ENCODE peak calls at places on chromosomes 7 and 10, in four cellular contexts. V, W, U and Y are unnamed samples.

GRCh38 chr10:35635576-35635975 is 6.5 kb downstream of the FZD8 start:
- DNase-seq in U (peak; percentile 20), V (peak; percentile 74), W (peak; percentile 26), Y (peak; percentile 56)

GRCh38 chr7:3415730-3416366 is 114.8 kb downstream of the SDK1 start:
- DNase-seq in W (no peak), U (no peak), V (no peak), Y (no peak)

GRCh38 chr7:22597845-22598244 is 97.9 kb upstream of the STEAP1B start:
- DNase-seq in V (no peak), U (no peak), W (no peak), Y (no peak)

GRCh38 chr7:130904031-130904757 is 170.2 kb upstream of the KLF14 start:
- DNase-seq in U (no peak), V (peak; percentile 42), W (no peak), Y (no peak)

GRCh38 chr10:10460452-10460851 is 557.2 kb upstream of the CELF2 start:
- DNase-seq in V (no peak), U (no peak), W (no peak), Y (peak; percentile 23)

GRCh38 chr10:103736763-103737162 is 118.6 kb downstream of the SH3PXD2A start:
- DNase-seq in V (peak; percentile 58), W (no peak), U (no peak), Y (no peak)

GRCh38 chr10:132526676-132527075 is 10.9 kb upstream of the INPP5A start:
- DNase-seq in V (no peak), W (no peak), U (no peak), Y (no peak)

GRCh38 chr10:122445904-122446303 is 8.5 kb upstream of the ARMS2 start:
- DNase-seq in U (no peak), W (no peak), V (no peak), Y (no peak)

GRCh38 chr10:69425513-69426298 is 9.0 kb upstream of the TACR2 start:
- DNase-seq in U (no peak), V (no peak), W (no peak), Y (peak; percentile 55)

DNA sequence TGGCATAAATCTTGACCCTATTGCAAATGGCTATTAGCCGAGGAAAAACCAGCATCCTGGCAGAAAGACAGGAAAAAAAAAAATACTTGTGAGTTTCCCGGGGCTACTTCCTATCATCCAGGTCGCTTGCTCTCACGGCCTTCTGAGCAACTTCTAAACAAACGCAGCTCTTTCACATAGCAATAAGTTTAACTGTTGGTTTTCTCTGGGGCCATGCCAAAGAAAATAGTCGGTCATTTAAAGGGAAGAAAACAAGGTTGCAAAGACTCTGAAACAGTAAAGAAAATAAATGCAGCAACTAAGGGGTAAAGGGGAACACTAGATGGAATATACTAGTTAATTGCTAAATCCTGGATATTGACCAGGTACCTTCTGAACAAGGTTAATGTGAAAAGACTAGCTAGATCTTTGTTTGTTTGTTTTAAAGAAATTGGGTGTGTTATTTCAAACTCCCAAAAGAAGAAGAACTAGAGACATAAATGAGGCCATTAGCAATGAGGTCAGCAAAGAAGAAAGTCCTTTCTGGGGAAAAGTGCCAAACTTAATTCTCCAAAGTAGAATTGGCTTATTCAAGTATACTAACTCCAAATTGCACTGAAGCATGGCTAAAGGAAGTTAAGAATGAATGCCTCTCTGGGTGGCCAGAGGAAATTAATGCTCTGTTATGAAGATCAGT is 54.2 kb downstream of the SLC39A12 start:
- DNase-seq in W (no peak), U (no peak), V (no peak), Y (no peak)
- TF ChIP-seq SPI1 in W (no peak), U (no peak), V (no peak), Y (no peak)

DNA sequence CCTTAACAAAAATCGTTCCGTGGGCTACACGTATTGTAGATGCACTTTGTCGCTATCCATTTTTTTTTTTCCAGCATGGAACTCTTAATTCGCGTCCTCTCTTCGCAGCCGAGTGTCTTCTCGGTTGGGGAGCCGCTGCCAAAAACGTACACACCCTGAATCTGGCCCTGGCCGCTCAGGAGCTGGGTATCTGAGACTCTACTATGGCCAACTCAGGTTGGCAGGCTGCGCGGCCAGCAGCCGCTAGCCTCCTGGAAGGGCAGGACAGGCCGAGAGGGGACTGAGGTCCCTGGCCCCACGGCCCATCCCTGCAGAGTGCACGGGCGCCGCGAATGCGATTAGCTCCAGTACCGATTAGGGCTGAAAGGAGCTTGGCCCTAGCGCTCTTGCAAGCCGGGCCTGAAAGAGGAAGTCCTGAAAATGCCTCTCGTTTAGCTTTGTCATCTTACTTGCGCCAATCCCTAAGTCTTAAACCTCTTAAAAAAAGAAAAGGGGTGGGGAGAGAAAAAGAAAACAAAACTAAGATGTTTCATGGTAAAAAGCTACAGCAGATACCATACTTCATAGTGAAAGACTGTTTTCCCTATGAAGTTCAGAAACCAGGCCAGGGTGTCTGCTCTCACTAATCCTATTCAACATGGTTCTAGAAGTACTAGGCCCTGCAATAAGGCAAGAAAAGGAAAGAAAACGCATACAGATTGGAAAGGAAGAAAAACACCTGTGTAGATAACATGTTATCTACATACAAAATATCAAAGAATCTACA is 113.2 kb upstream of the RHEB start:
- DNase-seq in W (peak; percentile 32), V (no peak), U (peak; percentile 77), Y (peak; percentile 91)
- TF ChIP-seq SPI1 in W (peak; percentile 97), V (peak; percentile 99), U (peak; percentile 95), Y (peak; percentile 98)

GRCh38 chr7:131948434-131949053 is 392.1 kb upstream of the PODXL start:
- DNase-seq in U (no peak), V (no peak), W (no peak), Y (no peak)
- TF ChIP-seq SPI1 in U (no peak), V (no peak), W (no peak), Y (no peak)

DNA sequence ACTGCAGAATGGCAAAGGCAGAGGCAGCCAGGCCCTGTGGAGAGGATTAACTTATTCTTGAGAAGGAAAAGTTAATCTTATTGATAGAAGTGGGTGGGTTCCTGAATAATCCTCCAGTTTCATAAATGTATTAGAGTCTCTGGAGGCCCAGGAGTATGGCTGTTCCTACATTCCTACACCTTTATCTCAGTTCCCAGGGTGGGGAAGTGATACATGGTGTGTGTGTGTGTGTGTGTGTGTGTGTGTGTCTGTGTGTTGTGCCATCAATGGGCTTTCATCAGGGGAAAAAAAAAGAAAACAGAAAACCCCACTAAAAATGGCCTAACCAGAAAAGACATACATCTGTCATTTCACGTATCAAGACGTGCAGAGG is 22.0 kb upstream of the GSDME start:
- DNase-seq in V (no peak), U (no peak), W (no peak), Y (no peak)
- TF ChIP-seq SPI1 in V (no peak), U (peak; percentile 35), W (peak; percentile 41), Y (no peak)

DNA sequence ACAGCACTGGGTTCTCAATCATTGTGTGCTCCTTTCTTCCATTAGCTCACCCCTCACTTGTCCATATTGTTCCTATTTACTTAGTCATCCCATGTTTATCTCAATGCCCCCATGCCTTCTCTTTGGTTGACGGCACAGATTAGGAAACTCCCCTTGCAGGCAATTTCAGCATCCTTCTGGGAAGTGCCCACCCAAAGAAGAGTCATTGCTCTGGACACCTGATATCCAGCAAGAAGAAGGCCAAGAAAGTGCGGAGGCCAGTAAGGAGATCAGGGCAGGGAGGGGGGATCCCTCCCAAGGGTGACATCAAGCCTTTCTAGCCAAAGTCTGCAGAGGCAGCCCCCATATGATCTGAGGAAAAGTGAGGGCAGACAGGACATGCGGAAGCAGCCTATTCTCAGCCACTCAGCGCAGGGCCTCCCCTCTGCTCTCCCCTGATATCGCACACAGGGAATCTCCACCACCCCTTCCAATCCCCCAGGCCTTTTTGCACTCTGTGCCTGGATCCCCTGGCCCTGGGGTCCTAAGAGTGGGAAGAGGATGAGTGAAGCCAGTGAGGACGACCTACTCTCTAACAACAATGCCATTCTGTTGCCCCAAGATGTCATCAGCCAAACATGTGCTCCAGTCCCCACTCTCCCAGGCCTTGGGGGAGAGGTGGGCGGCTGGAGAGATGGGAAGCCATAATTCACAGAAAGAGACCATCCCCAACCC is 1.8 kb downstream of the TRPV6 start:
- DNase-seq in V (no peak), W (no peak), U (no peak), Y (no peak)
- TF ChIP-seq SPI1 in V (no peak), W (no peak), U (no peak), Y (no peak)

GRCh38 chr10:586151-586550 is 103.3 kb downstream of the DIP2C start:
- DNase-seq in U (no peak), W (no peak), V (no peak), Y (no peak)

GRCh38 chr10:583433-583832 is 106.0 kb downstream of the DIP2C start:
- DNase-seq in V (no peak), W (no peak), U (no peak), Y (no peak)

GRCh38 chr10:588246-589165 is 101.0 kb downstream of the DIP2C start:
- DNase-seq in U (no peak), W (no peak), V (no peak), Y (no peak)

GRCh38 chr10:586716-587115 is 102.8 kb downstream of the DIP2C start:
- DNase-seq in V (no peak), U (no peak), W (no peak), Y (no peak)

DNA sequence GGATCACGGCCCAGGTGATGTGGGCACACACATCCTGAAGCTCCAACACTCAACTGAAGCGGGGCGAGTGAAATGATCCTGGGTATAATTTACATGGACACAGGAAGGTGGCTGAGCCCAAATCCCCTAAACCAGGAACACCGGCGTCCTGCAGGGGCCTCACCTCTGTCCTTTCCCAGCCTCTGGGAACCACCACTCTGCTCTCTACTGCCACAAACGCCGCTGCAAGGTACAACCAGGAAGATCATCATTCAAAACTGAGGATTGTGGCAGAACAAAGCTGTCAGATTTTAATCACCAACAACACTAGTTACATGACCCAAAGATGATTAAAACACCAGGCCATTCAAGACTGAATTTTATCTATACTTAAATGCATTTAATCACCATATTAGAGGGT is 104.0 kb downstream of the DIP2C start:
- DNase-seq in W (no peak), U (no peak), V (peak; percentile 22), Y (no peak)
- TF ChIP-seq SPI1 in W (no peak), U (no peak), V (no peak), Y (no peak)

GRCh38 chr7:157002819-157003421 is 7.5 kb downstream of the MNX1 start:
- DNase-seq in W (no peak), U (no peak), V (peak; percentile 22), Y (no peak)
- TF ChIP-seq SPI1 in W (no peak), U (no peak), V (no peak), Y (no peak)

DNA sequence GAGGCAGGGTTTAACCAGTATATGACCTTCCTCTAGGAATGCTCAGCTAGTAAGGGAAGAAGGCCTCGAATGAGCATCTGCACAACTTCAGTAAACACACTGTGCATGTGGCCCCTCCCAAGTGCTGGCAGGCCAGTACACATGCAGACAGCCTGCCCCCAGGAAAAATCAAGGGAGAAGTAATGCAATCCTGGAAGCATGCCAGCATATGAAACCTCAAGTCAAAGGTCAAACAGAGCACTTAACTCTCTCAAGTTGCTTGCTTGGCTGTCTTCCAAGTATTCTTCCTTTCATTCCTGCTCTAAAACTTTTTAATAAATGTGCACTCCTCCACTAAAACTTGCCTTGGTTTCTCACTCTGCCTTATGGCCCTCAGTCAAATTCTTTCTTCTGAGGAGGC is 208.5 kb downstream of the ACTR3B start:
- DNase-seq in W (no peak), V (no peak), U (no peak), Y (peak; percentile 5)
- TF ChIP-seq SPI1 in W (no peak), V (no peak), U (no peak), Y (no peak)

GRCh38 chr7:37505750-37506353 is 57.2 kb upstream of the ELMO1 start:
- DNase-seq in W (no peak), V (no peak), U (no peak), Y (no peak)
- TF ChIP-seq SPI1 in W (no peak), V (no peak), U (no peak), Y (no peak)

GRCh38 chr10:16967866-16968721 is 150.9 kb upstream of the RSU1 start:
- DNase-seq in V (no peak), W (no peak), U (no peak), Y (no peak)
- TF ChIP-seq SPI1 in V (no peak), W (no peak), U (no peak), Y (no peak)